ENCODE peak calls at places on chromosome X, in eight cellular contexts. N, B, J, Y, P, Q, C and F are unnamed samples.

GRCh38 chrX:132853040-132853439 is 105.4 kb downstream of the HS6ST2 start:
- DNase-seq in J (no peak), Q (no peak), P (no peak), N (no peak), Y (peak; percentile 21), B (no peak), C (no peak), F (no peak)

GRCh38 chrX:2408856-2409255 is 91.9 kb downstream of the DHRSX start:
- DNase-seq in J (no peak), Y (no peak), P (no peak), N (no peak), Q (no peak), B (no peak), C (no peak), F (peak; percentile 19)

GRCh38 chrX:42943051-42943450 is 165.1 kb upstream of the PPP1R2C start:
- DNase-seq in C (no peak), J (no peak), P (no peak), Y (no peak), N (no peak), Q (no peak), B (no peak), F (no peak)

GRCh38 chrX:42597481-42597880 is 180.5 kb downstream of the PPP1R2C start:
- DNase-seq in Q (no peak), P (no peak), N (no peak), J (no peak), B (no peak), C (no peak), Y (no peak), F (no peak)

GRCh38 chrX:12978205-12979010 is 3.5 kb downstream of the TMSB4X start:
- DNase-seq in Q (no peak), Y (peak; percentile 71), P (peak; percentile 41), C (peak; percentile 77), B (no peak), N (peak; percentile 84), J (peak; percentile 77), F (peak; percentile 85)

GRCh38 chrX:107025538-107025937 is 25.5 kb upstream of the MORC4 start:
- DNase-seq in Q (peak; percentile 19), C (no peak), Y (peak; percentile 6), P (no peak), J (peak; percentile 0), N (peak; percentile 13), B (peak; percentile 18), F (no peak)

GRCh38 chrX:39456894-39457600 is 640.7 kb downstream of the BCOR start:
- DNase-seq in P (no peak), B (no peak), Y (peak; percentile 7), Q (no peak), C (no peak), N (peak; percentile 24), J (no peak), F (no peak)

GRCh38 chrX:107684956-107685385 is 56.7 kb downstream of the PRPS1 start:
- DNase-seq in N (peak; percentile 49), Q (peak; percentile 69), B (no peak), J (no peak), C (peak; percentile 81), P (peak; percentile 78), Y (peak; percentile 65), F (no peak)

GRCh38 chrX:16826207-16826606 is 39.9 kb downstream of the TXLNG start:
- DNase-seq in Y (peak; percentile 50), J (peak; percentile 10), N (peak; percentile 60), B (no peak), C (no peak), P (no peak), Q (peak; percentile 21), F (no peak)

GRCh38 chrX:104098919-104099318 is 13.4 kb upstream of the ZCCHC18 start:
- DNase-seq in Q (no peak), Y (no peak), P (no peak), N (no peak), B (no peak), C (no peak), J (no peak), F (no peak)

GRCh38 chrX:31333181-31333831 is 261.5 kb upstream of the FTHL17 start:
- DNase-seq in N (peak; percentile 88), P (no peak), Q (no peak), Y (peak; percentile 66), C (no peak), J (no peak), B (no peak), F (peak; percentile 66)

GRCh38 chrX:13938053-13938765 is 91.5 kb downstream of the GEMIN8 start:
- DNase-seq in Q (no peak), P (peak; percentile 12), C (peak; percentile 79), B (no peak), Y (no peak), J (no peak), N (peak; percentile 6), F (no peak)

GRCh38 chrX:155086202-155086840 is 15.0 kb downstream of the BRCC3 start:
- DNase-seq in Y (no peak), C (no peak), J (peak; percentile 21), N (no peak), P (no peak), Q (peak; percentile 38), B (peak; percentile 18), F (no peak)

GRCh38 chrX:119692241-119693031 is 532 bp downstream of the SEPTIN6 start:
- DNase-seq in N (peak; percentile 27), C (peak; percentile 81), Y (peak; percentile 33), P (peak; percentile 28), Q (peak; percentile 53), B (no peak), J (peak; percentile 71), F (peak; percentile 87)

GRCh38 chrX:75781618-75782017 is 3.4 kb downstream of the MAGEE2 start:
- DNase-seq in Y (no peak), P (peak; percentile 29), B (no peak), J (no peak), N (no peak), C (no peak), Q (no peak), F (no peak)

GRCh38 chrX:42746606-42747005 is 31.4 kb downstream of the PPP1R2C start:
- DNase-seq in B (no peak), Q (no peak), J (no peak), Y (no peak), N (peak; percentile 89), P (no peak), C (no peak), F (peak; percentile 63)

GRCh38 chrX:12702509-12703091 is 88.6 kb upstream of the PRPS2 start:
- DNase-seq in Y (peak; percentile 62), C (no peak), P (no peak), N (no peak), B (peak; percentile 6), Q (peak; percentile 8), J (no peak), F (no peak)

GRCh38 chrX:82412851-82413250 is 1095.2 kb upstream of the POU3F4 start:
- DNase-seq in B (peak; percentile 25), P (no peak), Y (peak; percentile 0), Q (no peak), N (no peak), C (no peak), J (no peak), F (no peak)

GRCh38 chrX:47482512-47483309 is at the start of gene ZNF41:
- DNase-seq in P (peak; percentile 71), Y (peak; percentile 86), N (peak; percentile 81), C (peak; percentile 85), J (peak; percentile 82), B (peak; percentile 64), Q (peak; percentile 86), F (peak; percentile 89)

GRCh38 chrX:1912193-1912592 is 297.3 kb downstream of the ASMT start:
- DNase-seq in Y (no peak), C (no peak), N (no peak), J (no peak), P (no peak), Q (no peak), B (no peak), F (no peak)

GRCh38 chrX:55107262-55107661 is 18.4 kb downstream of the PAGE2 start:
- DNase-seq in Y (no peak), J (no peak), P (no peak), N (no peak), Q (no peak), C (no peak), B (no peak), F (no peak)

GRCh38 chrX:55109304-55109703 is 20.5 kb downstream of the PAGE2 start:
- DNase-seq in Q (no peak), P (no peak), Y (no peak), B (no peak), J (no peak), C (no peak), N (no peak), F (no peak)

GRCh38 chrX:55111578-55112254 is 22.9 kb downstream of the PAGE2 start:
- DNase-seq in Q (no peak), B (no peak), N (no peak), P (no peak), Y (no peak), C (no peak), J (no peak), F (no peak)

GRCh38 chrX:55107911-55108310 is 19.1 kb downstream of the PAGE2 start:
- DNase-seq in P (no peak), J (no peak), C (no peak), B (no peak), Y (peak; percentile 6), N (no peak), Q (no peak), F (no peak)
- H3K4me1 ChIP-seq in P (no peaks in the 10 kb centered on the region), J (no peaks in the 10 kb centered on the region), C (no peaks in the 10 kb centered on the region), B (no peaks in the 10 kb centered on the region), Y (no peaks in the 10 kb centered on the region), N (no peaks in the 10 kb centered on the region), Q (no peaks in the 10 kb centered on the region), F (no peaks in the 10 kb centered on the region)

GRCh38 chrX:68999351-68999750 is 165.9 kb downstream of the PJA1 start:
- DNase-seq in C (no peak), P (no peak), J (no peak), N (peak; percentile 58), B (no peak), Q (no peak), Y (peak; percentile 91), F (no peak)
- H3K27me3 ChIP-seq in C (no peaks in the 10 kb centered on the region), P (no peaks in the 10 kb centered on the region), J (no peaks in the 10 kb centered on the region), N (no peaks in the 10 kb centered on the region), B (no peaks in the 10 kb centered on the region), Q (peaks cover 9% of the 10 kb centered on the region), Y (no peaks in the 10 kb centered on the region), F (peaks cover 42% of the 10 kb centered on the region)

GRCh38 chrX:68931345-68931744 is 102.5 kb downstream of the EFNB1 start:
- DNase-seq in Q (no peak), J (no peak), P (peak; percentile 20), B (no peak), C (no peak), N (no peak), Y (no peak), F (no peak)
- H3K36me3 ChIP-seq in Q (no peaks in the 10 kb centered on the region), J (no peaks in the 10 kb centered on the region), P (no peaks in the 10 kb centered on the region), B (no peaks in the 10 kb centered on the region), C (no peaks in the 10 kb centered on the region), N (no peaks in the 10 kb centered on the region), Y (no peaks in the 10 kb centered on the region), F (no peaks in the 10 kb centered on the region)

GRCh38 chrX:101390664-101391525 is at the start of gene RPL36A:
- DNase-seq in Q (peak; percentile 81), P (peak; percentile 84), N (peak; percentile 90), B (peak; percentile 86), Y (peak; percentile 79), J (peak; percentile 65), C (peak; percentile 93), F (peak; percentile 93)

GRCh38 chrX:101391831-101392230 is 1.0 kb downstream of the RPL36A start:
- DNase-seq in Q (no peak), B (no peak), N (no peak), Y (no peak), C (no peak), J (no peak), P (no peak), F (peak; percentile 23)

GRCh38 chrX:101386542-101386885 is 523 bp upstream of the BTK start:
- DNase-seq in N (no peak), J (no peak), Y (no peak), Q (peak; percentile 27), P (no peak), B (no peak), C (no peak), F (no peak)

GRCh38 chrX:101385795-101386541 is at the start of gene BTK:
- DNase-seq in N (no peak), J (no peak), P (no peak), Y (no peak), Q (peak; percentile 73), C (no peak), B (no peak), F (peak; percentile 64)

GRCh38 chrX:101388604-101389003 is 2.2 kb upstream of the RPL36A start:
- DNase-seq in Y (no peak), P (no peak), J (no peak), B (no peak), Q (no peak), N (no peak), C (no peak), F (peak; percentile 53)
- H3K4me1 ChIP-seq in Y (peaks cover 15% of the 10 kb centered on the region), P (peaks cover 15% of the 10 kb centered on the region), J (peaks cover 5% of the 10 kb centered on the region), B (peaks cover 3% of the 10 kb centered on the region), Q (peaks cover 4% of the 10 kb centered on the region), N (no peaks in the 10 kb centered on the region), C (no peaks in the 10 kb centered on the region), F (peaks cover 14% of the 10 kb centered on the region)